ENCODE peak calls at places on chromosomes 11 and 22, in ten cellular contexts. T, U, D, B, N, J, S, G, M and W are unnamed samples.

GRCh38 chr22:27100789-27101188 is 443.4 kb downstream of the MIAT start:
- DNase-seq in D (no peak), S (no peak), U (no peak), N (no peak), T (peak), B (no peak), G (no peak), M (peak), J (no peak), W (no peak)

GRCh38 chr11:47248664-47249377 is at the start of gene ACP2:
- DNase-seq in T (peak), J (peak), M (peak), D (peak), G (peak), N (peak), U (peak), S (peak), B (peak), W (peak)

GRCh38 chr11:58745705-58746364 is 14.1 kb upstream of the GLYAT start:
- DNase-seq in D (no peak), J (no peak), T (no peak), S (no peak), G (no peak), U (no peak), B (no peak), M (no peak), N (no peak), W (no peak)

GRCh38 chr11:69431893-69432738 is 49.3 kb upstream of the LINC01488 start:
- DNase-seq in J (no peak), U (no peak), T (peak), B (no peak), S (no peak), N (peak), M (no peak), D (no peak), G (no peak), W (no peak)

GRCh38 chr11:59729884-59730283 is 16.2 kb upstream of the OR10V1 start:
- DNase-seq in U (no peak), B (no peak), D (no peak), N (no peak), J (no peak), T (no peak), S (no peak), M (no peak), G (no peak), W (no peak)

GRCh38 chr11:133228406-133229330 is 303.6 kb downstream of the OPCML start:
- DNase-seq in B (no peak), U (no peak), T (peak), N (no peak), G (no peak), S (no peak), D (no peak), J (no peak), M (no peak), W (no peak)

GRCh38 chr11:40166892-40167291 is 1292.6 kb downstream of the LRRC4C start:
- DNase-seq in D (no peak), U (no peak), N (no peak), B (no peak), J (no peak), S (no peak), G (no peak), T (no peak), M (peak), W (peak)

GRCh38 chr22:18093661-18094060 is 15.9 kb downstream of the PEX26 start:
- DNase-seq in U (no peak), S (no peak), J (no peak), B (no peak), D (no peak), M (no peak), G (no peak), N (no peak), T (no peak), W (no peak)

GRCh38 chr11:128908391-128909246 is 17.5 kb downstream of the KCNJ5 start:
- DNase-seq in G (peak), T (peak), J (peak), B (peak), U (peak), M (peak), N (peak), D (peak), S (peak), W (no peak)

GRCh38 chr11:106208795-106209194 is 131.3 kb downstream of the AASDHPPT start:
- DNase-seq in S (no peak), N (no peak), J (no peak), T (peak), M (no peak), D (no peak), G (no peak), U (peak), B (no peak), W (no peak)

GRCh38 chr11:115334932-115335788 is 169.1 kb downstream of the CADM1 start:
- DNase-seq in U (no peak), T (no peak), N (no peak), B (no peak), M (peak), D (peak), S (no peak), G (no peak), J (no peak), W (no peak)

GRCh38 chr11:133318221-133318620 is 214.1 kb downstream of the OPCML start:
- DNase-seq in D (no peak), N (no peak), B (no peak), G (no peak), U (no peak), T (no peak), J (no peak), S (no peak), M (no peak), W (no peak)

GRCh38 chr11:7892059-7892699 is 38.9 kb downstream of the OR10A6 start:
- DNase-seq in M (peak), J (no peak), G (peak), U (no peak), B (no peak), S (no peak), D (no peak), N (no peak), T (no peak), W (no peak)

GRCh38 chr22:39227542-39228272 is 17.1 kb downstream of the PDGFB start:
- DNase-seq in D (no peak), G (no peak), N (no peak), U (no peak), T (peak), J (no peak), M (no peak), B (no peak), S (no peak), W (no peak)

DNA sequence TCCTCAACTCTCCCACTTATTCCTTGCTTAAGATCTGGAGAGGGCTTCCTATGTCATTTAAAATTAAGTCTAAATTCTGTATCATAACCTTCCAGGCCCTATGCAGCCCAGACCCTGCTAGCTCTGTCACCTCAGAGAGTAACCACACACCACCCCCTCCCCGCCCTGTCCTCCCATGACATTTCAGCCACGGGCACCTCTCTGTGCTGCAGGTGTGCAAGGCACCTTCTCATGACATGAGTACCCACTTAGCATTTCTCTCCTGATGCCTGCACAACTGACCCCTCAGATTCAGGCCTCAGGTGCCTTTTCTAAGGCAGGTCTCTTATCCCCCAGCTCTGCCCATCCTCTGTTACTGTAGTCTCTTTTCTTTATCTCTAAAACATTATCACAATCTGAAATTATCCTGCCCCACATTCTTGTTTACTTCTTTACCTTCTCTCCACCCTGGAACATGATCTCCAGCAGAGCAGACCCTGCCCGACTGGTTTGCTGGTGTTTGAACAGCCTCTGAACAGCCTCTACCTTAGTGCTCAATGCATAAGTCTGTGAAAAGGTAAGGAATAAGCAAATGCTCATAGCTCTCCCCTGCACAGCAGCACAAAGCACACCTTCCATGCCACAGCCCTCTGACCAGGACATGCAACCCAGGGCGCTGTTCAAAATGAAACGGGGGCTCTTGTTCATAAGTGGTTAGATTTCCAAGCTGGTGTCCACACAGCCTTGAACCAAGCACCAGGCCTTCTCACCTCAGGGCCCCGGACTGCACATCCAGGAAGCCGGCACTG is 196.1 kb upstream of the B3GAT1 start:
- DNase-seq in M (no peak), B (no peak), U (no peak), G (no peak), J (no peak), T (no peak), N (no peak), D (no peak), S (no peak), W (no peak)
- TF ChIP-seq CTCF in M (no peak), B (no peak), U (no peak), G (no peak), J (no peak), T (no peak), N (no peak), D (no peak), S (no peak), W (no peak)

GRCh38 chr11:60923800-60924109 is 505 bp upstream of the TMEM132A start:
- DNase-seq in G (no peak), J (no peak), T (no peak), S (peak), B (no peak), M (no peak), D (no peak), U (no peak), N (no peak), W (no peak)
- H3K4me3 ChIP-seq in G (peak), J (peak), T (no peak), S (no peak), B (peak), M (no peak), D (peak), U (peak), N (peak), W (peak)

DNA sequence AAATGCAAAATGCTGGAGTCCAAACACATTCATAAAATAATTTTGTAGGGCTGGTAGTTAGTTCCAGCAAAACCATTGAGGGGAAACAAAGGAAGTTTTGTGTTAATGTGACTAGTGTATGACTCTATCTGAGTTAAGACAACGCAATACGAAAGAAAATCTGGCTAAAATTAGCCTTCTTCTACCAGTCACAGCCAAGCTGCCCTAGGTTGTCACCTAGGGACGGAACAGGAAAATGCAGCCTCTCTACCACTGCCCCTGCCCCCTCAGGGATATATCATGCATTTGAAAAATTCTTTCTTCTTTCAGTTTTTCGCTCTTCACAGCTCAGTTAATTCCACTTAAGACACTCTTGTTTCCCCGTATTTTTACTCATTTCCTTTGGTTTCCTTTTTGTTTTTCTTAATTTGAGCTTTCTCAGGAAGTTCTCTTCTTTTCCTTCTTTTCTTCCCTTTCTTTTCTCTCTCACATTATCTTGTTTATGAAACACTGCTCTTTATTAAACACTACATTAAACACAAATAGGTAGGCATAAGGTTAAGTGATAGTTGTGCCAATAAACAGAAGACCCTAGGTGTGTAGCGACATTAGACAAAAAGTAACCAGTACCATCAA is 30.6 kb downstream of the KIRREL3 start:
- DNase-seq in J (no peak), S (no peak), M (peak), U (no peak), T (no peak), N (no peak), D (no peak), B (no peak), G (no peak), W (no peak)
- TF ChIP-seq CTCF in J (no peak), S (peak), M (peak), U (no peak), T (peak), N (peak), D (peak), B (no peak), G (peak), W (peak)

DNA sequence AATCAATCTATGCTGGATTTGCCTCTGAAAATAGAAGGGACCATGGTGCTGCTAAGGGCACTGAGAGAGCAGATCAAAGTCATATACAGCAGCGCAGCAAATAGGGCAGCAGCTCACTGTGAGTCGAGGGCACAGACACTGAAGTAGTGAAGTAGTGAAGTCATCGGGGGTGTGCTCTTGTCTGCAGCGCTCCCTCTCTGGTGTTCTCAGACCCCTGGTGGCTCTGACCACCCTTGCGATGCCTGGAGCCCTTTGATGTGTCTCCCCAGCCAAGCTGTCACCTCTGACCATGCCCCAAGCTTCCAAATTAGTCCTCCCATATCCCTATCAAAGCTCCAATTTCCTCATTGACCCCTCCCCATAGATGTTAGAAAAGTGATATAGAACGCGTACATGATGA is 27.7 kb upstream of the EIF3M start:
- DNase-seq in J (no peak), D (no peak), B (no peak), U (no peak), G (no peak), M (no peak), T (no peak), N (no peak), S (no peak), W (no peak)
- H3K4me3 ChIP-seq in J (no peak), D (no peak), B (no peak), U (no peak), G (no peak), M (no peak), T (no peak), N (no peak), S (no peak), W (no peak)

DNA sequence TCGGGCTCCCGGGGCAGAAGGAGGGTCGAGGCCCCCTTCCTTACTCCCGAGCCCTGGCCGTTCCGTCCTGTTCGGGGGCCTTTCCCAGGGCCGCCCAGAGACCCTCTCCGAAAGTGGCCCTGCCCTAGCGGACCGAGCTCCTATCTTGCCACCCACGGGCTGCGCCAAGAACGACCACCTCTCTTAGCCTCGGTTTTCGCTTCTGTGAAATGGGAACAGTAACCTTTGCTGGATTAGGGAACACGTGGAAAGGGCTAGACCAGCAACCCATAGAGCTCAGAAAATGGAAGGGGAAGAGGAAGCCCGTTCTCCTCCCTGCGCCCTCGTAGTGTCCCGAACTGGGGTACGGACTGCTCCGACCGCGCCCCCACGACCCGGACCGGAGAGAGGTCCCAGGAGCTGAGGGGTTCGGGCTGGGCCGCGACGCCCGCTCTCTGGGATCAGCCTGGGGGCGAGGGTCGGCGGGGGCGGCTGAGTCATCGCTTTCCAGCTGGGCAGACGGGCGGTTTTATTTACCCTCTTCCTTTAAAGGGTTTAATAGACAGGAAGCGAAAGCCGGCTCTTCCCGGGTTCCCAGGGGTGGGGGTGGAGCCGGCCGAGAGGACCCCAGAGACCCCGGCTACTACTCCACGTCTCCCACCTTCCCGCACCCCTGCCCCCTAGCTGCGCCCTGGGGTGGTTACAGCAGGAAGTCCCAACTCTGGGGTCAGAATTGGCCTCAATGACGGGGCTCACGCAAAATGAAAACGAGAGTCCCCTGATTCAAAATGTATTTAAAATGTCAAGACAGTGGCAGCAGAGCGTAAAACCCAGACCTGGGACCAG is 872 bp upstream of the PHLDA2 start:
- DNase-seq in D (peak), U (peak), B (no peak), G (peak), N (no peak), J (peak), T (peak), M (peak), S (peak), W (no peak)
- TF ChIP-seq CTCF in D (no peak), U (no peak), B (peak), G (peak), N (no peak), J (no peak), T (peak), M (peak), S (no peak), W (peak)

GRCh38 chr22:44925465-44926123 is 84.2 kb downstream of the PHF21B start:
- DNase-seq in N (peak), M (no peak), S (peak), U (no peak), J (no peak), D (no peak), G (no peak), B (no peak), T (peak), W (no peak)

GRCh38 chr22:44926124-44926475 is 83.7 kb downstream of the PHF21B start:
- DNase-seq in M (no peak), G (no peak), S (no peak), N (peak), B (no peak), U (no peak), J (no peak), D (no peak), T (no peak), W (no peak)

GRCh38 chr22:44924724-44925123 is 85.1 kb downstream of the PHF21B start:
- DNase-seq in M (no peak), U (no peak), T (no peak), G (no peak), S (no peak), N (no peak), B (no peak), J (no peak), D (no peak), W (no peak)

GRCh38 chr22:44928064-44928463 is 81.7 kb downstream of the PHF21B start:
- DNase-seq in M (no peak), G (no peak), B (no peak), D (no peak), J (no peak), T (no peak), N (peak), S (no peak), U (no peak), W (no peak)

DNA sequence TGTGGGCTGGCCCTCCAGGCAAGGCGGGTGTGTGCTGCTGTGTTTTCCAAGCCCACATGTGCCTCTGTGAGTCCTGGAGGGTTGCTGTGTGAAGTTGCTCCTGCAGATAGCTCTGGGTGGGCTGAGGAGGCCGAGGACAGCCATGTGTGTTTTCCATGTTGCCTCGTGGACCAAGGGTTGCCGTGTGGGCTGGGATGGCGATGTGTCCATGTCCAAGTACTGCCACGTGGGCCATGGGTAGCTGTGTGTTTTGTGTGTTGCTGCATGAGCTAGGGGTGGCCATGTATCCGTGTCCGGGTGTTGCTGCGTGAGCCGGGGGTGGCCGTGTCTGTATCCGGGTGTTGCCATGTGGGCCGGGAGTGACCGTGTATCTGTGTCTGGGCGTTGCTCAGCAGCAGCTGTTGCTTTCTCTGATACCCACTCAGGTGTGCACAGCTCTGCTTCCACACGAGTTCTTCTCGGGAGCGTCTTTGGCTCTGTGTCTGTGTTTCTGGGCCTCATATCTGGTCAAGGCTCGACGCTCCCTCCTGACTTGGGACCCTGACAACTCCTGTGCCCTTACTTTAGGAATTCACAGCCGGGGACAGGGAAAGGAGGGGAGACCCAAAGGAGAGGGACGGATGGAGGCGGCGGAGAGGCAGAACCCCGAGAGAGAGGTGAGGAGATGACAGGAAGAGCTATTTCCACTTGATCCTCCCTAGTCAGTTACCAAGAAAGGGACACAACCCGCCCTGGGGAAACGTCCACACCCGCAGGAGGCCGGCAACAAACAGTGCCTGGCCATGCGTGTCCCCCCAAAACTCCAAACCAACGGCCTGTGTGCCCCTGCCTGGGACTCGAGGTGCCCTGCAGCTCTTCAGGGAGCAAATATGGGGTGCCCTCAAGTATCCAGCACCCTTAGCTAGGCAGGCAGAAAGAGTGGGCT is 83.1 kb downstream of the PHF21B start:
- DNase-seq in T (no peak), S (no peak), G (no peak), M (no peak), J (no peak), U (no peak), D (no peak), B (no peak), N (peak), W (no peak)
- H3K4me3 ChIP-seq in T (no peak), S (no peak), G (no peak), M (no peak), J (no peak), U (no peak), D (no peak), B (no peak), N (no peak), W (no peak)

GRCh38 chr22:23521442-23522113 is 58.5 kb downstream of the IGLL1 start:
- DNase-seq in M (peak), B (peak), N (peak), S (peak), G (peak), D (peak), T (peak), U (peak), J (peak), W (peak)
- TF ChIP-seq CTCF in M (no peak), B (peak), N (peak), S (no peak), G (no peak), D (peak), T (no peak), U (peak), J (no peak), W (no peak)

DNA sequence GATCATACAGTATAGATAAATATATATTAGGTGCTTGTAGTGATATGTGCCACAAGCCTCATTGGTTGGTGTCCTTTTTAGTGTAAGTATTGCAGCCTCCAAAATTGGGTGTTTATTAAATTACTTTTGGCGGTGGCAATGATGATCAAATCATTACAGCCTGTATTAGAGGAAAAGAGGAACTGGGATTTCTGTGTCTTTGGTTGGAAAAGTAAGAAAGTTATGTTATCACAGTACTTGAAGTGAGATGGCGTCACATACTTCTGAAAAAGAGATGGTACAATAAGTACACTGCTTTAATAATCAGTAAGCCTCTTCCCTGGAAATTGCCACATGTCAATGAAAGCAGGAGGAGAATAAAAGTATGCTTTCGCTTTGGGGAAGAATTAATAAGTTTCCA is 523 bp upstream of the MPZL3 start:
- DNase-seq in G (no peak), U (no peak), D (no peak), N (no peak), S (no peak), T (no peak), J (no peak), B (no peak), M (no peak), W (no peak)
- H3K4me3 ChIP-seq in G (no peak), U (peak), D (peak), N (peak), S (peak), T (peak), J (peak), B (peak), M (peak), W (peak)